ENCODE peak calls at places on chromosomes 7 and 10, in eight cellular contexts. J is ovary, O is sigmoid colon, A is adrenal gland, K is Peyer's patch, B is suprapubic skin, G is tibial nerve, S is body of pancreas. E is an unnamed sample. For H3K27me3, the result is how much of the 10 kb centered on the place peaks cover.

GRCh38 chr7:556427-556826 is 36.8 kb upstream of the PDGFA start:
- DNase-seq in J (no peak), O (no peak), A (no peak), K (no peak), B (no peak), G (no peak), S (no peak), E (no peak)

GRCh38 chr10:111756541-111757061 is 427.0 kb downstream of the GPAM start:
- DNase-seq in J (no peak), O (peak), A (peak), K (no peak), B (no peak), G (peak), S (peak), E (no peak)

GRCh38 chr7:78769551-78770101 is 683.8 kb downstream of the MAGI2 start:
- DNase-seq in J (no peak), O (no peak), A (no peak), K (no peak), B (no peak), G (no peak), S (no peak), E (no peak)

GRCh38 chr10:127851661-127852205 is 41.0 kb downstream of the CLRN3 start:
- DNase-seq in J (no peak), O (no peak), A (no peak), K (no peak), B (peak), G (no peak), S (no peak), E (no peak)

GRCh38 chr10:3172081-3172445 is 519 bp downstream of the PITRM1 start:
- DNase-seq in J (no peak), O (no peak), A (peak), K (peak), B (no peak), G (no peak), S (peak), E (no peak)

GRCh38 chr10:114698271-114699185 is 40.5 kb upstream of the ABLIM1 start:
- DNase-seq in J (no peak), O (no peak), A (no peak), K (no peak), B (no peak), G (no peak), S (no peak), E (no peak)

GRCh38 chr7:38311329-38311937 is 38.0 kb upstream of the TARP start:
- DNase-seq in J (no peak), O (no peak), A (peak), K (peak), B (no peak), G (no peak), S (peak), E (peak)

GRCh38 chr10:69201045-69201444 is 19.1 kb upstream of the HKDC1 start:
- DNase-seq in J (no peak), O (no peak), A (no peak), K (no peak), B (no peak), G (no peak), S (no peak), E (no peak)

GRCh38 chr10:126479280-126479679 is 91.0 kb upstream of the ADAM12 start:
- DNase-seq in J (no peak), O (no peak), A (no peak), K (no peak), B (no peak), G (no peak), S (no peak), E (no peak)

GRCh38 chr7:132578826-132579225 is 2.6 kb upstream of the PLXNA4 start:
- DNase-seq in J (no peak), O (no peak), A (no peak), K (no peak), B (no peak), G (no peak), S (no peak), E (no peak)
- TF ChIP-seq POLR2A in J (no peak), O (no peak), A (no peak), K (no peak), B (no peak), G (no peak), S (no peak), E (no peak)

DNA sequence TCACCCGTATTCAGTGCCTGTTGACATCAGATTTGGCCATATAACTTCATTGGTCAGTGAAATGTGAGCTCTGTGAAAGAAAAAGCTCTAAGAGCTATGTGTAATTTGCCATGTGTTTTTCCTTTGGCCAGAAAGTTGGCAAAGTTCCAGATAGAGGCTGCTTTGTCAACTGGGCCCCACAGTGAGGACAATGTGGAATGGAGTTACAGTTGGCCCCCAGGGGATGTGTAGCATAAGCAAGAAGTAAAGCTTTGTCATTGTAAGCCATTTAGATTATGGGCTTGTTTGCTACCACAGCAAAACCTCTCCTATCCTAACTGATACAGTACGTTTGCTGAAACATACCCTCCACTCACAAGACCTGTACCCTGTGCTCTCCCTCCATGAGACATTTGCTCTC is 119.1 kb upstream of the HABP2 start:
- DNase-seq in J (no peak), O (no peak), A (no peak), K (no peak), B (no peak), G (no peak), S (no peak), E (no peak)
- H3K27me3 ChIP-seq in J (under half), O (under half), A (under half), K (under half), B (under half), G (under half), S (under half), E (under half)

GRCh38 chr10:26438534-26439269 is 561 bp downstream of the APBB1IP start:
- DNase-seq in J (no peak), O (peak), A (peak), K (peak), B (no peak), G (no peak), S (no peak), E (peak)
- TF ChIP-seq POLR2A in J (no peak), O (no peak), A (no peak), K (no peak), B (no peak), G (no peak), S (no peak), E (no peak)

GRCh38 chr7:19099924-19100323 is 17.5 kb downstream of the TWIST1 start:
- DNase-seq in J (no peak), O (no peak), A (no peak), K (no peak), B (no peak), G (no peak), S (no peak), E (no peak)
- H3K27me3 ChIP-seq in J (under half), O (under half), A (under half), K (under half), B (under half), G (under half), S (under half), E (under half)

GRCh38 chr7:137302075-137302474 is 41.5 kb downstream of the PTN start:
- DNase-seq in J (no peak), O (no peak), A (no peak), K (no peak), B (no peak), G (no peak), S (no peak), E (no peak)

GRCh38 chr7:137295925-137296324 is 47.6 kb downstream of the PTN start:
- DNase-seq in J (no peak), O (no peak), A (no peak), K (no peak), B (no peak), G (no peak), S (no peak), E (no peak)

GRCh38 chr7:137297551-137298463 is 45.7 kb downstream of the PTN start:
- DNase-seq in J (no peak), O (no peak), A (no peak), K (no peak), B (no peak), G (no peak), S (no peak), E (no peak)

GRCh38 chr7:137296551-137296950 is 47.0 kb downstream of the PTN start:
- DNase-seq in J (no peak), O (no peak), A (no peak), K (no peak), B (no peak), G (no peak), S (no peak), E (no peak)

DNA sequence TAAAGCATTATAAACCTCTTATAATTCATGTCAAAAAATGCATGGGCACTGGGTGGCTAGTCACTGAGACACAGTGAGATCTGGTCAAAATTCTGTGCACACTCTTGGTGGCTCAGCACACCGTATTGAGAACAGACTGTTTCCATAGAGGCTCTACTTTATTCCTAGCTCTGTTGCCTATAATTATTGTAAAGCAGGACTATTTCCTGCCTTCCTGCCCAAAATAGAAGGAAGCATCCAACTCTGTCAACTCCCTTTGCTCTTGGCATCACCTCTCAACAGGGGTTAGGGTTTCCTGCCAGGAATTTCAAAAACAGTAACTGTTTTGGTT is 45.1 kb downstream of the PTN start:
- DNase-seq in J (no peak), O (no peak), A (no peak), K (no peak), B (no peak), G (no peak), S (no peak), E (no peak)
- TF ChIP-seq POLR2A in J (no peak), O (no peak), A (no peak), K (no peak), B (no peak), G (no peak), S (no peak), E (no peak)

DNA sequence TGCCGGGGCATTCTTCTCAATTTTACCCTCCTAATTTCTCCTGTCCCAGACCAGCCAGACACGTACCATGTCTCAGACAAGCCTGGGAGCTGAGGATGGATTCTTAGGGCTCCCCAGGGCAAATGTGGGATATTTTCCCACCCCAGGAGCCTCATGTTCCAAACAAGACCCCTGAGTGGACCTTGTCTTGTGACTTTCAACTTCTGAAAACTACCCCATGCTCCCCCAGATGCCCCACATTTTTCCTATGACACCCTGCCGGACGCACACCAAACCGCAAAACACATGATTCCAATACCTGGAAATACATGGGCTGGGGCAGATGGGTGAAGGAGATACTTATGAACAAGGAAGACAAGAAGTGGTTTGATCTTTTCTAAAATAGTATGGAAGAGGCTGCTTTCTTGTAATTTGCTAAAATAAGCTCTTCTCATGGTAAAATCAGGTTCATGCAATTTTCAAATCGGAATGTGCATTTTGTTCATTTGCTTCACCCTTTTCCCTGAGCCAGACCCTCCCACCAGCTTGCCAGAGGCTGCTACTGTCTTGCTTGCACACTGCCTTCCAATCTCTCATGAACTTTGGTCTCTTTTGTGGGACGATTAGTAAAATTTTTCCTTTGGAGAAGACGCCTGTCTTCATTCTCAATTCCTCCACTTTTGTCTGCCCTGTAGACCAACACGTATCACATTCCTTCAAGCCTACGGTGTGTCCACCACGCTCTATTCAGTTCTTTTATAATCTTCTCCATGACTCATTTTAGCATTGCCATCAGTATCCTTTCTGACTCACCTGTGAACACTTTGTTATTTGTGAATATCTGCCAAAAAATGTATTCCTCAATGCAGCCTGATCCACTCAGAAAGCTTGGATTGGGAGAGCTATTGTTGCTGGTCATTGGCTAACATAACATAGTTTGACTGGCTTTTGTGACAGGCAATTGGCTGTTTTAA is 1.1 kb downstream of the GIMAP5 start:
- DNase-seq in J (no peak), O (no peak), A (no peak), K (no peak), B (no peak), G (no peak), S (no peak), E (no peak)
- H3K27me3 ChIP-seq in J (under half), O (under half), A (under half), K (under half), B (under half), G (under half), S (under half), E (under half)

GRCh38 chr7:112190120-112190519 is 16.1 kb downstream of the DOCK4 start:
- DNase-seq in J (no peak), O (no peak), A (no peak), K (no peak), B (no peak), G (no peak), S (no peak), E (no peak)

GRCh38 chr7:112188257-112188656 is 17.9 kb downstream of the DOCK4 start:
- DNase-seq in J (no peak), O (no peak), A (no peak), K (no peak), B (no peak), G (no peak), S (no peak), E (no peak)

GRCh38 chr7:112195717-112196116 is 10.5 kb downstream of the DOCK4 start:
- DNase-seq in J (peak), O (no peak), A (no peak), K (no peak), B (no peak), G (no peak), S (no peak), E (no peak)

GRCh38 chr7:112193915-112194502 is 12.2 kb downstream of the DOCK4 start:
- DNase-seq in J (no peak), O (no peak), A (no peak), K (no peak), B (no peak), G (no peak), S (no peak), E (no peak)

GRCh38 chr7:112192236-112193154 is 13.7 kb downstream of the DOCK4 start:
- DNase-seq in J (no peak), O (no peak), A (no peak), K (no peak), B (no peak), G (no peak), S (no peak), E (no peak)
- TF ChIP-seq POLR2A in J (no peak), O (no peak), A (no peak), K (no peak), B (no peak), G (no peak), S (no peak), E (no peak)

E was measured in heart left ventricle.